ENCODE peak calls at places on chromosomes 7 and 10, in four cellular contexts. Z is fibroblast of lung, A is coronary artery, M is NB4. L is an unnamed sample.

GRCh38 chr10:11009471-11010308 is 8.0 kb upstream of the CELF2 start:
- DNase-seq in Z (peak), A (no peak), M (no peak), L (peak)

GRCh38 chr10:43781480-43782361 is 133.0 kb upstream of the ZNF32 start:
- DNase-seq in A (no peak), Z (peak), M (peak), L (no peak)

GRCh38 chr7:56046728-56047445 is 4.4 kb downstream of the PSPH start:
- DNase-seq in A (no peak), M (no peak), Z (peak), L (no peak)

GRCh38 chr7:33411000-33411399 is 281.6 kb downstream of the BBS9 start:
- DNase-seq in Z (no peak), M (no peak), A (no peak), L (no peak)

GRCh38 chr7:44057849-44058758 is 7.3 kb downstream of the PGAM2 start:
- DNase-seq in A (peak), M (no peak), Z (no peak), L (peak)

GRCh38 chr10:84822926-84823325 is 494.5 kb downstream of the CCSER2 start:
- DNase-seq in Z (peak), A (no peak), M (no peak), L (no peak)

GRCh38 chr10:62025901-62026879 is 124.7 kb downstream of the ARID5B start:
- DNase-seq in M (no peak), Z (peak), A (no peak), L (peak)

GRCh38 chr10:132942101-132942739 is at the start of gene CFAP46:
- DNase-seq in Z (peak), M (no peak), A (no peak), L (peak)

GRCh38 chr7:36312064-36312914 is 77.4 kb upstream of the ANLN start:
- DNase-seq in Z (no peak), A (no peak), M (no peak), L (no peak)

GRCh38 chr10:124255556-124255955 is 162.2 kb upstream of the CHST15 start:
- DNase-seq in A (no peak), Z (no peak), M (no peak), L (no peak)

GRCh38 chr10:63972949-63973827 is 452.0 kb downstream of the REEP3 start:
- DNase-seq in M (no peak), A (no peak), Z (no peak), L (no peak)

GRCh38 chr10:63976538-63976937 is 455.3 kb downstream of the REEP3 start:
- DNase-seq in Z (peak), M (peak), A (no peak), L (peak)

GRCh38 chr10:63977329-63977923 is 456.2 kb downstream of the REEP3 start:
- DNase-seq in A (no peak), Z (no peak), M (peak), L (peak)
- TF ChIP-seq CTCF in A (no peak), Z (peak), M (peak), L (peak)

GRCh38 chr7:19558527-19558926 is 150.3 kb downstream of the POLR1F start:
- DNase-seq in M (no peak), Z (peak), A (no peak), L (peak)

GRCh38 chr7:19557726-19558470 is 150.9 kb downstream of the POLR1F start:
- DNase-seq in Z (no peak), A (no peak), M (no peak), L (no peak)

GRCh38 chr7:19565602-19566001 is 143.2 kb downstream of the POLR1F start:
- DNase-seq in M (no peak), Z (no peak), A (no peak), L (no peak)

GRCh38 chr7:19561121-19561805 is 147.6 kb downstream of the POLR1F start:
- DNase-seq in M (no peak), Z (no peak), A (no peak), L (no peak)

DNA sequence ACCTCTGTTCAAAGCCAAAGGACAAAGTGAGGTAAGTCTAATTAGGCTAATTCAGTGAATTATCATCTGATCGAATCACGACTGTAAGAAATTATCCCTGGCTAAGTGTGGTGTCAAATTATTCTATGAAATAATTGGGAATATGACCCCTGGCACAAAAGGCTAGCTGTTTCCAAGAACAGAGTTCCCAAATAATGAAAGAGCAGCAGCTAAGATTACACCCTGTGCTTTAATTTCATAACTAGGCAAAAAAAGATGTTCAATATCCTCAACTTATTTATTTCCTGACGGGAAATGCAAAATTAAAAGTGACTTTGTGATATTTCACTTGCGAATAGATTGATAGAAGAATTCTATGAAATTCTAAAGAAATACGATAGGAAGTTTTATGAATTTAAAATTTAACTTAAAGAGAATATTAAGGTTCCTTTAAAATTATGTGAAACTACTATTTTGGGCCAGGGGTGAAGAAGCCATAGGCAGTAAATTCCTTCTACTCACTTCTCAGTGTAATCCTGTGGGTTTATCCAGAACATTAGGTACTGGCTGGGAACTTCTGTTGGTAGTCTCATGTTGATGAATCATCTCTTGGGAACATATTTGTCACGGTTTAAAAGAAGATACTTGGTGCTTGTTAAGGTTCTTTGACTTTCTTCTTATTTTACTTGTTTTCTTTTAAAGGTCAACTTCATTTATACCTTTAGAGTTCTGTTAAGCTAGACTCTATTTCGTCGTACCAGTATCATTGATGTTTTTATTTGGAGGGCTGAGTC is 148.5 kb downstream of the POLR1F start:
- DNase-seq in A (no peak), Z (peak), M (no peak), L (peak)
- TF ChIP-seq CTCF in A (no peak), Z (no peak), M (no peak), L (no peak)

DNA sequence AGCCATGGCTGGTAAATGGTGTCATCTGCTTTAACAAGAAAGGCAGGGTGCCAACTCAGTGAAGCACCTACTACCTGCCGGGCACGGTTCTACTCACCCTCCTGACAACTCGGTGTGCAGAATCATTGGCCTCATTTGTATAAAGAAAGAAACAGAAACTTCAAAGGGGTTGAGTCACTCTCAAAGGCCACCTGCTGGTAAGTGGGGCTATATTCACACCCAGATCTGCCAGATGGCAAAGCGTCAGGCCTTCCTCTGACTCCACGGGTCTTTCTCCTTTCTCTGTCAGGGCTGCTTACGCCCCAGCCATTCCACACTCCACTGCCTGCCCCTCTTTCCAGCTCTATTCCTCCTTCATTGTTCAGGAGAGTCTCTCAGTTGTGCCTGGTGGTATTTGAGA is 309.2 kb downstream of the GFRA1 start:
- DNase-seq in A (no peak), Z (peak), M (peak), L (no peak)
- TF ChIP-seq CTCF in A (no peak), Z (peak), M (no peak), L (no peak)

GRCh38 chr10:72832701-72833100 is 60.8 kb upstream of the OIT3 start:
- DNase-seq in Z (no peak), M (no peak), A (no peak), L (no peak)

GRCh38 chr10:72830625-72831024 is 62.9 kb upstream of the OIT3 start:
- DNase-seq in A (no peak), Z (no peak), M (no peak), L (no peak)

GRCh38 chr10:72831696-72832355 is 61.7 kb upstream of the OIT3 start:
- DNase-seq in A (no peak), M (no peak), Z (no peak), L (no peak)

GRCh38 chr10:72834183-72834825 is 59.2 kb upstream of the OIT3 start:
- DNase-seq in A (no peak), M (peak), Z (peak), L (peak)
- TF ChIP-seq CTCF in A (peak), M (peak), Z (peak), L (peak)

GRCh38 chr7:1708640-1709249 is 38.7 kb downstream of the ELFN1 start:
- DNase-seq in A (peak), M (no peak), Z (no peak), L (no peak)

GRCh38 chr7:1707756-1708611 is 37.9 kb downstream of the ELFN1 start:
- DNase-seq in Z (no peak), A (peak), M (no peak), L (no peak)

GRCh38 chr7:1709281-1709680 is 39.2 kb downstream of the ELFN1 start:
- DNase-seq in Z (no peak), A (peak), M (no peak), L (no peak)

GRCh38 chr7:1710936-1711335 is 40.9 kb downstream of the ELFN1 start:
- DNase-seq in A (no peak), Z (no peak), M (no peak), L (no peak)

GRCh38 chr7:1709900-1710299 is 39.8 kb downstream of the ELFN1 start:
- DNase-seq in A (no peak), M (peak), Z (no peak), L (no peak)
- TF ChIP-seq CTCF in A (no peak), M (peak), Z (peak), L (no peak)

GRCh38 chr7:131581241-131582157 is 25.1 kb upstream of the PODXL start:
- DNase-seq in M (no peak), A (no peak), Z (peak), L (no peak)
- TF ChIP-seq CTCF in M (no peak), A (no peak), Z (no peak), L (no peak)

DNA sequence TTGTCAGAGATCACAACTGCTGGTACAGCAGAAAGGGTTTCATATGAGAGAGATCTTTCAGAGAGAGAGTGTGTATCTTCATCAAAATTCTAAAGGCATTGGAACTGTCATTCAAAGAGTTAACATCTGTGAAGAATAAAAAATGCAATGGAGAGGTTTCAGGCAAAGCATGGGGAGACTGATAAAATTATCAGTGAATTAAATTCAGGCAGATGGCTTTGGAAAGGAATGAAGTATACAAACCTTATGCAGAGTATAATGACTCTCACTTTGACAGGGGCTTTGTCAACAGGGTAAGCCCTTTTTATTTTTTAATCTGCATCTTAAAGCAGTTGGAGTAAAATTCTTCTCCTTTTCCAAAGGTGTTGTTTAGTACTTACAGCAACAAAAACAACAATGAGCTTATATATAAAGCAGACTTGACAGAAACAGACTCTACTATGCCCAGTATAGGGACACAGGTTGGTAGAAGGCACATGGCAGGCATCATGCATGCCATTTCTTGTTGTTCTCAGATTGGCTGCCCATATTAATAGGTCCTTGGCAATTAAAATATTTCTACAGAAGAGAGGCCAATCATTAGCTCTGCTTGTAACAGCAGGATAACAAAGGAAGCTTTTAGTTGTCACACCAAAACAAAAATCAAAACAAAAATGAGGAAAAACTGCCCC is 54.9 kb upstream of the NXPH1 start:
- DNase-seq in A (no peak), Z (no peak), M (no peak), L (no peak)
- TF ChIP-seq CTCF in A (no peak), Z (no peak), M (no peak), L (no peak)